ENCODE peak calls at places on chromosomes 12 and 14, in five cellular contexts. T is GM10248, W is RWPE2, S is activated B cell treated with CpG ODN at 0.5 μM for 24 hours, Y is PC-3. E is an unnamed sample.

GRCh38 chr14:71247106-71247505 is 339.8 kb downstream of the PCNX1 start:
- DNase-seq in T (no peak), W (no peak), S (no peak), Y (no peak), E (no peak)

GRCh38 chr14:105430042-105430441 is 10.4 kb downstream of the MTA1 start:
- DNase-seq in T (no peak), W (no peak), S (no peak), Y (no peak), E (no peak)

GRCh38 chr14:31243860-31244259 is 36.3 kb upstream of the HECTD1 start:
- DNase-seq in T (no peak), W (peak; percentile 91), S (no peak), Y (peak; percentile 96), E (no peak)

GRCh38 chr14:34113051-34113511 is 162.2 kb upstream of the EGLN3 start:
- DNase-seq in T (no peak), W (peak; percentile 86), S (no peak), Y (peak; percentile 91), E (no peak)

GRCh38 chr14:95336192-95336760 is 16.6 kb upstream of the CLMN start:
- DNase-seq in T (no peak), W (no peak), S (no peak), Y (no peak), E (no peak)

GRCh38 chr12:75553398-75553797 is 42.0 kb upstream of the KRR1 start:
- DNase-seq in T (no peak), W (no peak), S (no peak), Y (no peak), E (no peak)

GRCh38 chr12:116346222-116346621 is 68.7 kb upstream of the MED13L start:
- DNase-seq in T (no peak), W (no peak), S (no peak), Y (no peak), E (no peak)

GRCh38 chr14:87874676-87875075 is 118.3 kb downstream of the GALC start:
- DNase-seq in T (no peak), W (no peak), S (no peak), Y (no peak), E (no peak)

GRCh38 chr12:10716704-10717315 is 6.3 kb downstream of the YBX3 start:
- DNase-seq in T (no peak), W (peak; percentile 87), S (no peak), Y (peak; percentile 88), E (peak; percentile 85)

DNA sequence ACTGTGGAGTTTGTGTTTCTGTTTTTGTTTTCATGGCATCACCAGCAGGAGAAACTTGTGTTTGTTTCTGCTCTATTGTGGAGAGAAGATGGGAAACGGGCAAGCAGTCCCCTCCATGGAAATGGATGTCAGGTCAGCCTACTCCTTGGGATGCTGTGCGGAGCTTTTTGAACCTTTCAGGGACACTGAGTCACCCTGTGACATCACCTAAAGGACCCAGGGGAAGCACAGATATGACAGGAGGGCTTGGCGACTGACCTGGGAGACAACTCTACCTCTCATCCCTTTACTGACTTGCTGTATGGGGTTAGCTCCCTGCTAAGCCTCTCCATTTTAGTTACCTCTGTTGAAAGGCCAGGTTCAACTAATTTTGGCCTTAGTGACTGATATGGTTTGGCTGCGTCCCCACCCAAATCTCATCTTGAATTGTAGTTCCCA is 706.9 kb upstream of the TMEM132C start:
- DNase-seq in T (no peak), W (no peak), S (no peak), Y (no peak), E (no peak)
- TF ChIP-seq CTCF in T (no peak), W (peak; percentile 45), S (no peak), Y (no peak), E (no peak)

GRCh38 chr12:114933428-114934160 is 249.6 kb upstream of the TBX3 start:
- DNase-seq in T (no peak), W (peak; percentile 92), S (no peak), Y (peak; percentile 98), E (no peak)

GRCh38 chr12:114932806-114933205 is 248.8 kb upstream of the TBX3 start:
- DNase-seq in T (no peak), W (no peak), S (no peak), Y (peak; percentile 25), E (no peak)

GRCh38 chr12:114938487-114939210 is 254.7 kb upstream of the TBX3 start:
- DNase-seq in T (no peak), W (no peak), S (no peak), Y (no peak), E (no peak)

GRCh38 chr12:114936148-114937099 is 252.4 kb upstream of the TBX3 start:
- DNase-seq in T (no peak), W (no peak), S (no peak), Y (peak; percentile 46), E (no peak)

DNA sequence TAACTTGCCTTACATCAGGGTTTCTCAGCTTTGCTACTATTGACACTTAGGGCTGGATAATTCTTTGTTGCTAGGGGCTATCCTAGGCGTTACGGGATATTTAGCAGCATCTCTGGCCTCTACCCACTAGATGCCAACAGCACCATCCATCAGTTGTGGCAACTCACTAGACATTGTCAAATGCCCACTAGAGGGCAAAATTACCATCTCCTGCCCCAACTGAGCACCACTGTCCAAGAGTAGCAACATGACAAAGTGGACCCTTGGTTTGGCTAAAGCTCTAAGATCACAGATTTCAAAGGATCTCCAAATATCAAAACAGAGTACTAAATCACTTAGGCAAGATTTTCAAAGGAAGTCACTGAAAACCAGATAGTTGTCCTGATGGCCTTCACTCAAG is 251.7 kb upstream of the TBX3 start:
- DNase-seq in T (no peak), W (no peak), S (no peak), Y (peak; percentile 60), E (no peak)
- TF ChIP-seq CTCF in T (no peak), W (no peak), S (no peak), Y (peak; percentile 74), E (peak; percentile 26)

GRCh38 chr12:129909051-129910020 is 5.5 kb upstream of the TMEM132D start:
- DNase-seq in T (no peak), W (no peak), S (no peak), Y (no peak), E (no peak)

GRCh38 chr12:129911437-129912049 is 7.7 kb upstream of the TMEM132D start:
- DNase-seq in T (peak; percentile 64), W (no peak), S (no peak), Y (peak; percentile 40), E (no peak)
- TF ChIP-seq CTCF in T (peak; percentile 95), W (peak; percentile 84), S (no peak), Y (peak; percentile 70), E (peak; percentile 36)

DNA sequence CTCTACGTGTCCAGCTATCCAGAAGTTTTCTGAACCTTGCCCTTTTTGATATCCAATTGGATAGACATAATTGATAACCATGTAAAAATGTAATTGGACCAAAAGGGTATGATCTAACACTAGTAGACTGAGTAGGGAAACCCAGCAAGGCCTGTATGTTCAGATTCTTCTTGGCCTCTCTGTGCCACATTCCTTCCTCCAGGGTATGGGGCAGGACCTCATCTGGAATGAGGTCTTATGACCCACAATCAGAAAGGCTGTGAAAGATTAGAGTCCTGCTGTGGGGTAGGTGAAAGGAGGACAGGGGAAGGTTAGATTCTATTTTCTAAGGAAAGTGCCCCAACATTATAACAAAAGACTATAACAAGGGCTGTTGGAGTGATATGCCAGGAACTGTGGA is 51.3 kb upstream of the A2ML1 start:
- DNase-seq in T (no peak), W (no peak), S (no peak), Y (no peak), E (no peak)
- TF ChIP-seq CTCF in T (no peak), W (no peak), S (no peak), Y (no peak), E (peak; percentile 9)

E was measured in HFF-Myc.